ENCODE peak calls at places on chromosomes 6 and 20, in ten cellular contexts. B, C, A, H, G, D, Y, N, V and U are unnamed samples.

GRCh38 chr20:38346247-38346651 is at the start of gene LBP:
- DNase-seq in B (no peak), C (no peak), A (no peak), H (no peak), G (no peak), D (no peak), Y (no peak), N (no peak), V (no peak), U (no peak)

GRCh38 chr6:154537486-154537885 is 27.0 kb upstream of the CNKSR3 start:
- DNase-seq in B (no peak), C (no peak), A (peak; percentile 59), H (no peak), G (no peak), D (no peak), Y (no peak), N (no peak), V (no peak), U (no peak)

GRCh38 chr20:34022154-34022842 is 28.6 kb downstream of the RALY start:
- DNase-seq in B (no peak), C (no peak), A (no peak), H (peak; percentile 34), G (no peak), D (peak; percentile 26), Y (no peak), N (no peak), V (no peak), U (peak; percentile 18)

GRCh38 chr6:161272600-161273355 is 1.1 kb downstream of the AGPAT4 start:
- DNase-seq in B (no peak), C (no peak), A (peak; percentile 50), H (peak; percentile 49), G (no peak), D (peak; percentile 83), Y (no peak), N (no peak), V (no peak), U (no peak)

GRCh38 chr6:110140650-110141049 is 38.8 kb downstream of the WASF1 start:
- DNase-seq in B (peak; percentile 13), C (no peak), A (no peak), H (peak; percentile 66), G (no peak), D (peak; percentile 80), Y (no peak), N (no peak), V (no peak), U (no peak)

GRCh38 chr6:122361314-122361979 is 38.0 kb upstream of the HSF2 start:
- DNase-seq in B (no peak), C (no peak), A (no peak), H (no peak), G (no peak), D (no peak), Y (no peak), N (no peak), V (no peak), U (no peak)

GRCh38 chr6:136173519-136174507 is 76.3 kb downstream of the MTFR2 start:
- DNase-seq in B (peak; percentile 58), C (no peak), A (peak; percentile 20), H (peak; percentile 86), G (no peak), D (no peak), Y (no peak), N (no peak), V (no peak), U (peak; percentile 25)

GRCh38 chr20:36974660-36975059 is 23.2 kb upstream of the SAMHD1 start:
- DNase-seq in B (no peak), C (no peak), A (no peak), H (no peak), G (no peak), D (no peak), Y (no peak), N (no peak), V (peak; percentile 38), U (peak; percentile 46)

GRCh38 chr20:10419550-10420133 is 14.4 kb downstream of the MKKS start:
- DNase-seq in B (no peak), C (no peak), A (no peak), H (no peak), G (no peak), D (no peak), Y (no peak), N (no peak), V (no peak), U (no peak)

GRCh38 chr6:92911301-92911700 is 508.1 kb downstream of the EPHA7 start:
- DNase-seq in B (no peak), C (no peak), A (no peak), H (no peak), G (no peak), D (no peak), Y (no peak), N (no peak), V (no peak), U (no peak)

GRCh38 chr6:135871296-135871695 is 19.8 kb downstream of the PDE7B start:
- DNase-seq in B (no peak), C (no peak), A (no peak), H (peak; percentile 51), G (no peak), D (peak; percentile 78), Y (no peak), N (no peak), V (no peak), U (no peak)

GRCh38 chr6:77017537-77017936 is 445.8 kb downstream of the HTR1B start:
- DNase-seq in B (no peak), C (no peak), A (no peak), H (no peak), G (no peak), D (no peak), Y (no peak), N (no peak), V (no peak), U (no peak)

GRCh38 chr6:8814440-8815000 is 379.2 kb upstream of the SLC35B3 start:
- DNase-seq in B (no peak), C (no peak), A (no peak), H (no peak), G (no peak), D (no peak), Y (no peak), N (no peak), V (no peak), U (no peak)

GRCh38 chr6:56223995-56224394 is 23.4 kb downstream of the COL21A1 start:
- DNase-seq in B (no peak), C (no peak), A (no peak), H (no peak), G (no peak), D (peak; percentile 86), Y (no peak), N (no peak), V (no peak), U (no peak)

GRCh38 chr6:26103141-26103769 is 16.0 kb downstream of the HFE start:
- DNase-seq in B (no peak), C (no peak), A (no peak), H (peak; percentile 72), G (no peak), D (peak; percentile 69), Y (no peak), N (no peak), V (no peak), U (no peak)
- H3K4me3 ChIP-seq in B (peak overlapping the region; percentile 49), C (peak overlapping the region; percentile 41), A (peak overlapping the region; percentile 31), H (peak overlapping the region; percentile 38), G (no peak overlapping the region), D (peak overlapping the region; percentile 79), Y (peak overlapping the region; percentile 70), N (peak overlapping the region; percentile 74), V (no peak overlapping the region), U (no peak overlapping the region)

DNA sequence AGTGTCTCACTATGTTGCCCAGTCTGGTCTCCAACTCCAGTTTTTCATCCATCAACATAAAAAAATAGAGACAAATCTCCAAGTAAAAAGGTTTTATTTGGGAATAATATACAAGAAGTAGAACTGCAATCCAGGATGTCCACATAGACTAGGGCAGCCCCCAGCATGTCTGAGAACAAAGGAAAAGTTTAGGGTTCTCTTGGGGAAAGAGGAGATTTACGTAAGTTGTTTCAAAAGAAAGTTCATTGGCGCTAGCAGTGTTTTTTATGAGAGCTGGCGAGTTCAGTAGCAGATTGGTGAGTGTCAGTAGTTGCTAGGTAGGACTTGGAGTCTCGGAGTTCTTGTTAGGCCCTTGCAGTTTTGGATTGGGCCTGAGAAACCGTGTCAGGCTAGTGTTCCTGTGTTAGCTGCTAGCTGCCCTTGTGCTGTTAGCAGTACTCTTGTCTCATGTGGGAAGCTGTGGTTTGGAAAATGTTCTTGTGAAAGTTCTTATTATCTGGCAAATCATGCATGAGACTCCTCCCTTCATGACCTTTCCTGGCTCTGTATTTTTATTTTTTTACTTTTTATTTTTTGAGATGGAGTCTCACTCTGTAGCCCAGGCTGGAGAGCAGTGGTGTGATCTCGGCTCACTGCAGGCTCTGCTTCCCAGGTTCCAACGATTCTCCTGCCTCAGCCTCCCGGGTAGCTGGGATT is 24.7 kb downstream of the TTLL9 start:
- DNase-seq in B (no peak), C (peak; percentile 50), A (peak; percentile 23), H (peak; percentile 73), G (no peak), D (peak; percentile 66), Y (peak; percentile 83), N (peak; percentile 29), V (no peak), U (peak; percentile 27)
- H3K9me3 ChIP-seq in B (no peaks in the 10 kb centered on the region), C (no peaks in the 10 kb centered on the region), A (no peaks in the 10 kb centered on the region), H (no peaks in the 10 kb centered on the region), G (no peaks in the 10 kb centered on the region), D (no peaks in the 10 kb centered on the region), Y (no peaks in the 10 kb centered on the region), N (no peaks in the 10 kb centered on the region), V (no peaks in the 10 kb centered on the region), U (no peaks in the 10 kb centered on the region)

GRCh38 chr6:12288844-12289654 is 1.1 kb upstream of the EDN1 start:
- DNase-seq in B (no peak), C (peak; percentile 62), A (peak; percentile 87), H (peak; percentile 80), G (no peak), D (peak; percentile 74), Y (no peak), N (peak; percentile 16), V (peak; percentile 31), U (peak; percentile 50)
- H3K4me3 ChIP-seq in B (peak overlapping the region; percentile 71), C (peak overlapping the region; percentile 55), A (peak overlapping the region; percentile 43), H (peak overlapping the region; percentile 34), G (peak overlapping the region; percentile 4), D (peak overlapping the region; percentile 85), Y (peak overlapping the region; percentile 54), N (peak overlapping the region; percentile 68), V (peak overlapping the region; percentile 49), U (peak overlapping the region; percentile 46)

GRCh38 chr6:159313023-159313422 is 143.8 kb downstream of the FNDC1 start:
- DNase-seq in B (no peak), C (no peak), A (no peak), H (no peak), G (no peak), D (no peak), Y (no peak), N (no peak), V (no peak), U (no peak)

GRCh38 chr6:159312204-159312603 is 143.0 kb downstream of the FNDC1 start:
- DNase-seq in B (no peak), C (no peak), A (no peak), H (peak; percentile 18), G (no peak), D (peak; percentile 40), Y (no peak), N (no peak), V (no peak), U (no peak)

GRCh38 chr6:159307246-159307790 is 138.1 kb downstream of the FNDC1 start:
- DNase-seq in B (no peak), C (no peak), A (no peak), H (no peak), G (no peak), D (peak; percentile 60), Y (no peak), N (no peak), V (no peak), U (no peak)

GRCh38 chr6:159311618-159312017 is 142.4 kb downstream of the FNDC1 start:
- DNase-seq in B (no peak), C (no peak), A (no peak), H (peak; percentile 5), G (no peak), D (peak; percentile 69), Y (no peak), N (no peak), V (no peak), U (no peak)

GRCh38 chr6:159309723-159310122 is 140.5 kb downstream of the FNDC1 start:
- DNase-seq in B (no peak), C (no peak), A (no peak), H (no peak), G (no peak), D (no peak), Y (no peak), N (no peak), V (no peak), U (no peak)
- H3K9me3 ChIP-seq in B (no peaks in the 10 kb centered on the region), C (no peaks in the 10 kb centered on the region), A (no peaks in the 10 kb centered on the region), H (no peaks in the 10 kb centered on the region), G (no peaks in the 10 kb centered on the region), D (no peaks in the 10 kb centered on the region), Y (no peaks in the 10 kb centered on the region), N (peaks cover 7% of the 10 kb centered on the region), V (no peaks in the 10 kb centered on the region), U (no peaks in the 10 kb centered on the region)